ENCODE peak calls at places on chromosomes 4 and X, in four cellular contexts. E, C, V and L are unnamed samples.

GRCh38 chrX:120672841-120673530 is 43.1 kb upstream of the C1GALT1C1 start:
- DNase-seq in E (no peak), C (no peak), V (no peak), L (no peak)

GRCh38 chrX:46759645-46759974 is 692 bp upstream of the SLC9A7 start:
- DNase-seq in C (no peak), E (no peak), V (no peak), L (no peak)

GRCh38 chrX:39439910-39440733 is 638.9 kb downstream of the MID1IP1 start:
- DNase-seq in C (no peak), V (no peak), E (no peak), L (no peak)

GRCh38 chrX:45619290-45619689 is 418.6 kb upstream of the DIPK2B start:
- DNase-seq in E (no peak), C (no peak), V (no peak), L (peak)

GRCh38 chr4:74474345-74475099 is 29.6 kb downstream of the AREG start:
- DNase-seq in E (no peak), C (no peak), V (no peak), L (no peak)

GRCh38 chr4:113435893-113436292 is 325.6 kb downstream of the CAMK2D start:
- DNase-seq in C (peak), V (no peak), E (peak), L (no peak)

GRCh38 chrX:7414753-7415152 is 266.8 kb upstream of the PUDP start:
- DNase-seq in E (no peak), C (no peak), V (no peak), L (no peak)

GRCh38 chr4:123390846-123391456 is 5.6 kb upstream of the SPRY1 start:
- DNase-seq in E (no peak), C (no peak), V (no peak), L (no peak)

GRCh38 chr4:140863187-140863586 is 107.0 kb upstream of the TBC1D9 start:
- DNase-seq in E (no peak), C (no peak), V (no peak), L (no peak)

GRCh38 chr4:181548873-181549541 is 694.2 kb upstream of the TENM3 start:
- DNase-seq in C (peak), V (no peak), E (no peak), L (peak)

GRCh38 chr4:170990989-170991589 is 822.1 kb upstream of the GALNTL6 start:
- DNase-seq in V (no peak), E (no peak), C (no peak), L (no peak)

GRCh38 chr4:82746705-82747567 is 51.7 kb downstream of the SCD5 start:
- DNase-seq in V (no peak), E (no peak), C (no peak), L (no peak)

GRCh38 chr4:87428979-87429378 is 6.6 kb downstream of the NUDT9 start:
- DNase-seq in E (no peak), C (no peak), V (no peak), L (no peak)

GRCh38 chr4:2423066-2423465 is 4.3 kb downstream of the CFAP99 start:
- DNase-seq in C (no peak), E (no peak), V (no peak), L (no peak)

GRCh38 chr4:99855677-99856076 is 38.5 kb downstream of the LAMTOR3 start:
- DNase-seq in C (peak), V (no peak), E (no peak), L (no peak)

GRCh38 chrX:79270401-79270800 is 96.7 kb downstream of the ITM2A start:
- DNase-seq in V (peak), C (no peak), E (no peak), L (no peak)

GRCh38 chrX:41960142-41960541 is 36.8 kb upstream of the CASK start:
- DNase-seq in E (no peak), C (no peak), V (no peak), L (no peak)

GRCh38 chrX:10660171-10660570 is 39.8 kb upstream of the MID1 start:
- DNase-seq in V (no peak), E (no peak), C (no peak), L (no peak)

GRCh38 chrX:53441531-53442321 is 7.6 kb upstream of the HSD17B10 start:
- DNase-seq in V (peak), C (peak), E (peak), L (no peak)

GRCh38 chrX:10054396-10054795 is 87.2 kb downstream of the CLDN34 start:
- DNase-seq in E (no peak), C (no peak), V (no peak), L (no peak)

GRCh38 chrX:152958524-152959465 is 35.1 kb downstream of the PNMA5 start:
- DNase-seq in V (peak), C (peak), E (peak), L (peak)

GRCh38 chr4:99635601-99636000 is 22.0 kb downstream of the C4orf54 start:
- DNase-seq in C (no peak), E (no peak), V (no peak), L (no peak)

GRCh38 chrX:17521871-17522693 is 147.1 kb downstream of the NHS start:
- DNase-seq in E (peak), V (no peak), C (no peak), L (no peak)

GRCh38 chrX:139930923-139931645 is 1.8 kb downstream of the ATP11C start:
- DNase-seq in C (no peak), V (no peak), E (no peak), L (no peak)

GRCh38 chr4:181264908-181265307 is 978.3 kb upstream of the TENM3 start:
- DNase-seq in E (no peak), V (no peak), C (no peak), L (no peak)

GRCh38 chrX:153727108-153727931 is 2.7 kb downstream of the ABCD1 start:
- DNase-seq in C (peak), E (no peak), V (peak), L (no peak)

GRCh38 chrX:120575379-120576114 is 14.8 kb upstream of the CUL4B start:
- DNase-seq in V (no peak), E (no peak), C (no peak), L (no peak)

GRCh38 chr4:119136541-119136940 is 909 bp downstream of the MYOZ2 start:
- DNase-seq in E (no peak), C (no peak), V (no peak), L (no peak)
- TF ChIP-seq CTCF in E (no peak), C (no peak), V (no peak), L (no peak)

GRCh38 chrX:97668126-97668525 is 784.4 kb downstream of the RPA4 start:
- DNase-seq in C (no peak), V (no peak), E (no peak), L (no peak)
- H3K4me3 ChIP-seq in C (no peak), V (no peak), E (no peak), L (no peak)

DNA sequence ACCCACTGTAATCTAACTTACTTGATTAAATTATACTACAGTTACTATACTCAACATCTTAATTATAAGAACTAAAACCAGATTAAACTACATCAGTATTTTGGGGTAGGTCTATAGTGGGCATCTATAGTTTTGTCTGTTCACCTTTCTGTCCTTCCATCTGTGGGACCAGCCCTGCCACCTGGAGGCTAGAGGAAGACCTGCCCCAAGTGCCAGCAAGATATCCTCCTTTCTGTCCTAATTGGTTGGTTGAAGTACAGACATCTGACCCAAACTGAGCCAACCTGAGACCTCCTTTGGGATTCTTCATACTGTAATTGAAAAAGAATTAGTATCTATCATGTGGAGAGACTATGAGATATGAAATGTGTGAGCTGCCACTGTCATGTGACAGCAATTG is 172.2 kb upstream of the TLL1 start:
- DNase-seq in C (no peak), V (no peak), E (no peak), L (no peak)
- TF ChIP-seq CTCF in C (no peak), V (no peak), E (peak), L (no peak)

DNA sequence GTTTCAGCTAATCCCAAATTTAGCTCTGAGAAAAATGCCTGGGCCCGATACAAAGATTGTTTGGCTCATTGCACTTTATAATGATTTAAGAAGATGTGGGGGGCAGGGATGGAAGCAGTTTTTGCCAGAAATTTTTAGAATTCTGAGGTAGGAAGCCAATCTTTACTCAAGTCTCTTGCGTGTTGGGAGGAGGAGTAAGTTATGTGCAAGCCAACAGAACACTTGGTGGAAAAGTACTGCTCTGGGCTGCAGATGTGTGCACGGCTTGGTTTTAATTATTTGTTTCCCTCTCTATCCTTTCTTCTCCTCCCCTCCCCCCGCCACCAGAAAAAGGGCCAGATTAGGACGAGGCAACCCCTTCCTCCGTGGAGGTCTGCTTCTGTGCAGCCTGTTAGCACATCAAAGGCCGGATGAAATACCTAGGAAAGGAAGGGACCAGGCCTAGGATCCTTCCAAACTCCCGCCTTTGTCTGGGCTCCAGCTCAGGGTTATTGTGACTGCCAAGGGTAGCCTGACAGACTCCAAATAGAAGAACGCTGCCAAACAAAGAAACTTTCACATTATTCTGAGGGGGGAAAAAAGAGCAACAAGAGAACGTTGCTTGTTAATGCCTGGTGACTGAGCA is 1.0 kb upstream of the PGRMC1 start:
- DNase-seq in C (peak), V (no peak), E (peak), L (no peak)
- H3K4me3 ChIP-seq in C (no peak), V (no peak), E (peak), L (no peak)

GRCh38 chrX:128518508-128518907 is 466.3 kb upstream of the ACTRT1 start:
- DNase-seq in E (no peak), C (no peak), V (no peak), L (no peak)
- TF ChIP-seq CTCF in E (no peak), C (peak), V (no peak), L (no peak)

GRCh38 chrX:133495464-133496391 is 80.4 kb upstream of the GPC4 start:
- DNase-seq in C (peak), E (no peak), V (no peak), L (peak)
- H3K4me3 ChIP-seq in C (no peak), E (no peak), V (no peak), L (no peak)

DNA sequence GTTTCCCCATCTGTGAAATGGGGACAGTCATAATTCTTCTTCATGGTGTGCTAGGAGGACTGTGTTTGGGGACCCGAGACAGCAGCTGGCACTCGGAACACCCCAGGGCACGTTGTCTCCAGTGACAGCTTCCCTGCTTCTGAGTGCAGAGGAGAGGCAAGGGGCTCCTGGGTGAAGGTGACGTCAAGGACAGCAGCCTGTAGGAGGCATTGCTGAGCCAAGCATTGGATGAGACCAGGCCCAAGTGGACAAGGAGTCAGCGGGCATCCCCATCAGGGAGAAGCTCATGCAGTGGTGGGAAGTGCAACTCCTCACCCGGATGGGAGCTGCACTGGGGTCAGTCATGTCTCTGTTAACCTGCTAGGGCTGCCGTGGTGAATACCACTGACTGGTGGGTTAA is 46.1 kb downstream of the EVC start:
- DNase-seq in E (no peak), V (no peak), C (no peak), L (no peak)
- TF ChIP-seq CTCF in E (no peak), V (no peak), C (no peak), L (no peak)